ENCODE peak calls at places on chromosome 11, in seven cellular contexts. A is GM23338; T is CD8-positive, alpha-beta T cell; S is esophagus squamous epithelium; Y is tibial nerve; Z is adrenal gland; C is coronary artery. E is an unnamed sample.

GRCh38 chr11:93370260-93370659 is 39.7 kb downstream of the DEUP1 start:
- DNase-seq in Y (no peak), T (no peak), C (no peak), A (no peak), Z (no peak), S (no peak), E (no peak)

GRCh38 chr11:7520981-7521487 is 7.2 kb downstream of the PPFIBP2 start:
- DNase-seq in T (no peak), C (no peak), Z (no peak), S (no peak), Y (no peak), A (no peak), E (no peak)

GRCh38 chr11:81700061-81700460 is 1033.6 kb downstream of the FAM181B start:
- DNase-seq in C (no peak), Z (no peak), S (no peak), T (no peak), Y (no peak), A (no peak), E (no peak)

GRCh38 chr11:1195690-1196515 is 27.0 kb upstream of the MUC5B start:
- DNase-seq in T (no peak), A (no peak), Z (no peak), S (no peak), C (peak), Y (no peak), E (peak)

GRCh38 chr11:559020-559620 is 1.4 kb downstream of the LMNTD2 start:
- DNase-seq in A (peak), T (no peak), C (no peak), S (no peak), Y (no peak), Z (no peak), E (no peak)

GRCh38 chr11:67545280-67545679 is 22.0 kb upstream of the CABP2 start:
- DNase-seq in A (peak), Y (no peak), C (no peak), S (no peak), T (no peak), Z (peak), E (peak)

GRCh38 chr11:119236891-119237290 is 30.8 kb downstream of the CBL start:
- DNase-seq in C (no peak), Z (no peak), S (no peak), T (no peak), A (no peak), Y (no peak), E (no peak)

GRCh38 chr11:113538801-113539200 is 63.6 kb upstream of the DRD2 start:
- DNase-seq in C (no peak), Z (no peak), A (no peak), Y (no peak), S (no peak), T (no peak), E (no peak)

GRCh38 chr11:72037554-72038311 is 39.0 kb downstream of the IL18BP start:
- DNase-seq in A (no peak), Z (peak), T (no peak), S (no peak), C (no peak), Y (no peak), E (no peak)

GRCh38 chr11:29458252-29458651 is 558.6 kb downstream of the KCNA4 start:
- DNase-seq in Y (no peak), S (no peak), Z (no peak), T (no peak), C (no peak), A (no peak), E (no peak)

GRCh38 chr11:75534291-75535038 is 8.7 kb upstream of the GDPD5 start:
- DNase-seq in T (no peak), C (no peak), S (no peak), Y (no peak), Z (no peak), A (no peak), E (no peak)

GRCh38 chr11:16809901-16810668 is 71.6 kb downstream of the C11orf58 start:
- DNase-seq in T (no peak), A (no peak), Z (peak), S (no peak), Y (no peak), C (no peak), E (peak)

GRCh38 chr11:20013346-20014066 is 146.8 kb downstream of the DBX1 start:
- DNase-seq in S (no peak), T (no peak), C (no peak), Y (no peak), Z (no peak), A (no peak), E (peak)

GRCh38 chr11:14424096-14424495 is 65.1 kb upstream of the RRAS2 start:
- DNase-seq in Z (no peak), C (no peak), S (no peak), T (no peak), A (no peak), Y (no peak), E (no peak)

GRCh38 chr11:105046898-105047579 is 1.9 kb upstream of the CARD16 start:
- DNase-seq in T (no peak), S (no peak), Z (no peak), A (peak), Y (no peak), C (no peak), E (no peak)

GRCh38 chr11:117750916-117751773 is 45.9 kb downstream of the DSCAML1 start:
- DNase-seq in A (no peak), Z (no peak), T (no peak), S (no peak), Y (no peak), C (no peak), E (no peak)

GRCh38 chr11:128467610-128468041 is 119.7 kb downstream of the ETS1 start:
- DNase-seq in C (peak), S (no peak), Y (peak), A (no peak), Z (no peak), T (no peak), E (peak)

GRCh38 chr11:117979481-117980211 is 6.5 kb upstream of the IL10RA start:
- DNase-seq in T (no peak), Y (no peak), A (no peak), Z (no peak), S (no peak), C (no peak), E (no peak)

GRCh38 chr11:103893366-103893765 is 143.1 kb upstream of the DDI1 start:
- DNase-seq in T (no peak), S (no peak), C (no peak), Y (no peak), Z (no peak), A (no peak), E (no peak)

GRCh38 chr11:10701982-10702381 is 8.4 kb upstream of the IRAG1 start:
- DNase-seq in S (no peak), Y (no peak), Z (no peak), C (no peak), A (no peak), T (no peak), E (no peak)

GRCh38 chr11:1569251-1569780 is 2.8 kb downstream of the DUSP8 start:
- DNase-seq in A (no peak), Y (no peak), C (no peak), S (no peak), T (no peak), Z (no peak), E (no peak)

GRCh38 chr11:35157814-35158213 is 18.8 kb downstream of the CD44 start:
- DNase-seq in T (no peak), A (no peak), Z (no peak), C (no peak), Y (no peak), S (no peak), E (no peak)

GRCh38 chr11:83720675-83721074 is 434.5 kb upstream of the CCDC90B start:
- DNase-seq in S (no peak), Y (no peak), T (no peak), A (peak), Z (no peak), C (no peak), E (no peak)

GRCh38 chr11:96238563-96239166 is 104.3 kb downstream of the MAML2 start:
- DNase-seq in Z (no peak), C (no peak), S (no peak), Y (no peak), T (no peak), A (no peak), E (no peak)

GRCh38 chr11:73154178-73154577 is 12.1 kb upstream of the FCHSD2 start:
- DNase-seq in T (no peak), C (peak), A (no peak), Z (no peak), Y (no peak), S (no peak), E (no peak)

GRCh38 chr11:110000045-110000502 is 93.1 kb upstream of the ZC3H12C start:
- DNase-seq in S (no peak), Y (no peak), C (no peak), T (no peak), Z (no peak), A (no peak), E (peak)

GRCh38 chr11:114257621-114258558 is 38.3 kb upstream of the NNMT start:
- DNase-seq in Z (peak), C (peak), Y (peak), T (no peak), S (no peak), A (peak), E (peak)

GRCh38 chr11:94457118-94458029 is 36.3 kb downstream of the MRE11 start:
- DNase-seq in S (no peak), C (no peak), A (no peak), Z (no peak), T (no peak), Y (no peak), E (no peak)

GRCh38 chr11:75475767-75476650 is 43.0 kb upstream of the KLHL35 start:
- DNase-seq in Y (peak), C (no peak), A (no peak), Z (peak), T (no peak), S (no peak), E (peak)

GRCh38 chr11:115506909-115507649 is 2.9 kb upstream of the CADM1 start:
- DNase-seq in S (no peak), C (no peak), Z (no peak), A (no peak), Y (no peak), T (no peak), E (no peak)

GRCh38 chr11:116428638-116428975 is 344.2 kb downstream of the BUD13 start:
- DNase-seq in T (no peak), Z (no peak), Y (no peak), C (no peak), S (no peak), A (no peak), E (no peak)

GRCh38 chr11:116187026-116187425 is 585.8 kb downstream of the BUD13 start:
- DNase-seq in C (no peak), S (no peak), A (no peak), T (no peak), Z (no peak), Y (no peak), E (no peak)

GRCh38 chr11:44371706-44372105 is 61.8 kb upstream of the ALX4 start:
- DNase-seq in A (no peak), T (no peak), Z (no peak), Y (no peak), C (no peak), S (no peak), E (no peak)

GRCh38 chr11:113531078-113531477 is 55.9 kb upstream of the DRD2 start:
- DNase-seq in S (no peak), C (no peak), Y (no peak), Z (peak), T (no peak), A (no peak), E (no peak)

GRCh38 chr11:123622576-123622975 is 31.8 kb downstream of the SCN3B start:
- DNase-seq in A (no peak), T (no peak), Y (no peak), C (no peak), Z (no peak), S (no peak), E (no peak)

GRCh38 chr11:12943276-12943675 is 65.8 kb upstream of the RASSF10 start:
- DNase-seq in S (no peak), A (no peak), T (no peak), Z (no peak), C (no peak), Y (no peak), E (no peak)

GRCh38 chr11:27210509-27210908 is 152.5 kb downstream of the CCDC34 start:
- DNase-seq in T (no peak), Y (no peak), C (no peak), Z (no peak), A (no peak), S (no peak), E (no peak)
- H3K27ac ChIP-seq in T (no peak), Y (no peak), C (no peak), Z (no peak), A (no peak), S (peak), E (peak)

GRCh38 chr11:2930705-2931415 is 1.6 kb upstream of the PHLDA2 start:
- DNase-seq in T (no peak), S (no peak), Y (no peak), A (peak), C (no peak), Z (peak), E (peak)

GRCh38 chr11:2929880-2930704 is 872 bp upstream of the PHLDA2 start:
- DNase-seq in S (no peak), C (no peak), T (no peak), Z (no peak), Y (no peak), A (peak), E (no peak)

GRCh38 chr11:2927851-2928604 is 1.2 kb downstream of the PHLDA2 start:
- DNase-seq in A (no peak), C (no peak), T (no peak), Z (no peak), S (no peak), Y (no peak), E (no peak)

GRCh38 chr11:2928605-2929510 is at the start of gene PHLDA2:
- DNase-seq in A (peak), C (no peak), S (no peak), T (peak), Y (no peak), Z (peak), E (peak)

GRCh38 chr11:2929511-2929879 is 275 bp upstream of the PHLDA2 start:
- DNase-seq in S (no peak), Z (no peak), T (no peak), Y (no peak), C (no peak), A (no peak), E (no peak)
- H3K4me3 ChIP-seq in S (peak), Z (no peak), T (peak), Y (peak), C (peak), A (peak), E (peak)

GRCh38 chr11:134389464-134390180 is 22.4 kb downstream of the B3GAT1 start:
- DNase-seq in S (no peak), A (no peak), Z (no peak), C (no peak), Y (no peak), T (no peak), E (no peak)

GRCh38 chr11:134390706-134391105 is 21.3 kb downstream of the B3GAT1 start:
- DNase-seq in T (no peak), S (no peak), A (no peak), Y (no peak), Z (no peak), C (no peak), E (no peak)

GRCh38 chr11:134392953-134393615 is 19.0 kb downstream of the B3GAT1 start:
- DNase-seq in Y (no peak), T (no peak), S (no peak), C (no peak), A (no peak), Z (no peak), E (no peak)

GRCh38 chr11:134391656-134392055 is 20.4 kb downstream of the B3GAT1 start:
- DNase-seq in C (no peak), Y (no peak), A (no peak), Z (no peak), S (no peak), T (no peak), E (no peak)

DNA sequence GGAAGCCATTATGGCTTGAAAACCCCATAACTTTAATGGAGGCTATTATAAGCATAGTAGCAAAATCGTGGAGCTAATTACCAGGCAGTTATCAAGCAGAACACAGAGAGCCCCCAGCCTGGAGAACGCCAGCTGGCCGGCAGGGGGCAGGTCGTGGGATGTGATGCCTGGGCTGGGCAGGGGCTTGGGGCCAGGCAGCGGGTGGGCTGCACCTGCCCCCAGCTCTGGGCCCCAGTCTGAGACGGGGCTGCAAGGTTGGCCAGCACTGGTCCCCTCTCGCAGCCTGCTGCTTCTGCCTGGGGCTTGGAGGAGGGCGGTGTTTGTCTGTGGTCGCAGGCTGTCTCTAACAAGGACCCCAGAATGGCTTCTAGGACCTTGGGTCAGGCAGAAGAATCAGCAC is 20.9 kb downstream of the B3GAT1 start:
- DNase-seq in C (no peak), A (no peak), Y (no peak), Z (no peak), T (no peak), S (no peak), E (no peak)
- TF ChIP-seq CTCF in C (no peak), A (peak), Y (no peak), Z (no peak), T (no peak), S (no peak), E (no peak)

DNA sequence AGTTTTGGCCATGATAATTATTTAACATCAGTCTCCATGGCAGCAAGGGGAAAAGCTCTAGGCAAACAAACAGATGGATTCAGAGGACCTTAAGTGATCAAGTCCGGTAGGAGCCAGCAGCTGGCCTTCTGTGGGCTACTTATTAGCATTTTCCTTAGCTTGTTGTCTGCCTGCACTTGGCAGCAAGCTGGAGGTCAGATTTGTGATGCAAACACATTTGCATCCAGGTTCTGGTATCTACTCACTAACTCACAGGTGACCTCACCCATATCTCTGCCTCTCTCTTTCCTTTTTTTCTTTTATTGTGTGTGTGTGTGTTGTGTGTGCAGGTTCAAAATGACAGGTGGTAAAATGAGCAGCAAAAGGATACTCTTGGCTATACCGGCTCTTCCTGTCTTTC is 32.3 kb downstream of the ARHGAP42 start:
- DNase-seq in Z (no peak), Y (no peak), S (no peak), T (no peak), C (no peak), A (peak), E (peak)
- H3K27ac ChIP-seq in Z (peak), Y (peak), S (peak), T (no peak), C (peak), A (peak), E (peak)

GRCh38 chr11:69014936-69015549 is 2.0 kb upstream of the MRGPRF start:
- DNase-seq in A (no peak), S (no peak), Y (no peak), T (no peak), C (no peak), Z (no peak), E (no peak)

GRCh38 chr11:69012092-69013008 is 696 bp downstream of the MRGPRF start:
- DNase-seq in C (no peak), Z (no peak), A (peak), T (no peak), Y (no peak), S (no peak), E (no peak)

GRCh38 chr11:69011624-69012091 is 1.4 kb downstream of the MRGPRF start:
- DNase-seq in S (no peak), A (no peak), Z (no peak), C (no peak), T (no peak), Y (no peak), E (no peak)

GRCh38 chr11:69014084-69014935 is 1.3 kb upstream of the MRGPRF start:
- DNase-seq in Y (peak), A (peak), S (no peak), C (no peak), T (no peak), Z (peak), E (peak)

DNA sequence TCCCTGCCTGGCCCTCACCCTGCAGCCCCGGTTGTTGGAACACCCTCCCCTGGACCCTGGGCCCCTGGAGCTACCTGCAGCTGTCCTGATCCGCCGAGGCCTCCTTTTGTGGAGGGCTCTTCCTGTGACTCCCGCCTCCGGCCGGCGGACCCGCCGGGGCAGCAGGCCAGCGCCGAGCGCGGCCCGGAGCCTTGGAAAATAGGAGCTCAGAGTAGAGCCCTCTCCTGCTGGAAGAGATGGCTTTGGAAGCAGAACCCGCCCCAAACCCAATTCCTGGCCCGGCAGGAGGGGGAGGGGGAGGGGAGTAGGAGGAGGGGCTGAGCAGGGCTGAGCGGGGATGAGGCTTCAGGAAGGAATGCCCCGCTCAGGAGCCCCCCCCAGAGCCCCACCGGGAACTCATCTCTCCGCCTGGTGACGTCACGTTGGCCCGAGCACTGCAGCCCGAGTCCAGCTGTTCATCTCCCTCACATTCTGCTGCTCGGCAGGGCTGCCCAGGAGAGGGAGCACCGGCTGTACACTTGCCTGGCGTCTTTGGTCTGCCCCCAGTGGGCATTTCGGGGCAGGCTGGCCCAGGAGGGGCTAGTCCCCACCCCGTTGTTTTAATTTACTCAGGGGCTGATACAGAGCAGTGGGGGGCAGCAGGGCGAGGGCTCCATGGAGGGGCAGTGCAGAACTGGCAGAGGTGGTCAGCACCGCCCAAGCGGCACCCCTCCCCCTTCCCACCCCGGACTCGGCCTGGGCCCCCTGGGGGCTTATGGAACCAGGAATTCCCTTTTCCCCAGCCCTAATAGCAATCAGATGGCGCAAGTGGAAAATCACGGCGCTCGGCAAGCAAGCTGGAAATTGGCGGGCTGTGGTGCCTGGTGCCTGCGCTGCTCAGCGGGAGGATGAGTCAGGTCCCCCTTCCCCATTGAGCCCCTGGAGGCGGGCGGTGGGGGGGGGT is at the start of gene MRGPRF:
- DNase-seq in S (no peak), T (no peak), Z (peak), Y (peak), A (peak), C (peak), E (peak)
- H3K4me3 ChIP-seq in S (peak), T (no peak), Z (no peak), Y (peak), A (peak), C (peak), E (peak)

GRCh38 chr11:65391007-65391406 is 4.6 kb downstream of the FRMD8 start:
- DNase-seq in T (no peak), A (peak), S (no peak), C (no peak), Y (no peak), Z (peak), E (peak)
- TF ChIP-seq CTCF in T (no peak), A (peak), S (no peak), C (no peak), Y (no peak), Z (peak), E (no peak)

GRCh38 chr11:111531156-111531555 is 9.4 kb upstream of the LAYN start:
- DNase-seq in T (no peak), S (no peak), Z (no peak), Y (no peak), A (no peak), C (no peak), E (no peak)
- H3K27ac ChIP-seq in T (no peak), S (no peak), Z (no peak), Y (peak), A (no peak), C (no peak), E (no peak)

GRCh38 chr11:124745270-124745834 is 5.6 kb downstream of the NRGN start:
- DNase-seq in A (no peak), Y (no peak), S (no peak), T (no peak), C (no peak), Z (no peak), E (no peak)
- H3K4me3 ChIP-seq in A (peak), Y (peak), S (peak), T (no peak), C (no peak), Z (no peak), E (no peak)